ENCODE peak calls at places on chromosomes 11 and 22, in five cellular contexts. F is K562, V is SK-N-SH, X is GM12878, M is HepG2. B is an unnamed sample.

GRCh38 chr11:35236667-35237003 is 97.7 kb downstream of the CD44 start:
- DNase-seq in F (no peak), V (no peak), X (no peak), M (no peak), B (no peak)

GRCh38 chr11:48193876-48194275 is 22.7 kb upstream of the OR4B1 start:
- DNase-seq in F (no peak), V (no peak), X (no peak), M (no peak), B (no peak)

GRCh38 chr11:502288-503178 is 4.5 kb downstream of the RNH1 start:
- DNase-seq in F (no peak), V (peak; percentile 28), X (no peak), M (no peak), B (no peak)

GRCh38 chr11:119779195-119780071 is 50.4 kb upstream of the NECTIN1 start:
- DNase-seq in F (no peak), V (peak; percentile 86), X (no peak), M (no peak), B (no peak)

GRCh38 chr22:40326905-40327735 is 19.2 kb upstream of the ADSL start:
- DNase-seq in F (no peak), V (no peak), X (no peak), M (no peak), B (no peak)

GRCh38 chr11:112785717-112786116 is 175.5 kb upstream of the NCAM1 start:
- DNase-seq in F (no peak), V (no peak), X (no peak), M (no peak), B (no peak)

GRCh38 chr11:75371930-75372876 is 20.7 kb upstream of the ARRB1 start:
- DNase-seq in F (no peak), V (no peak), X (no peak), M (peak; percentile 65), B (no peak)

GRCh38 chr22:20019661-20020532 is 1.0 kb upstream of the TANGO2 start:
- DNase-seq in F (no peak), V (no peak), X (no peak), M (no peak), B (no peak)

GRCh38 chr11:9091044-9091936 is at the start of gene SCUBE2:
- DNase-seq in F (peak; percentile 42), V (peak; percentile 86), X (no peak), M (no peak), B (no peak)

GRCh38 chr11:29271616-29272015 is 745.2 kb downstream of the KCNA4 start:
- DNase-seq in F (no peak), V (no peak), X (no peak), M (no peak), B (no peak)
- TF ChIP-seq ZBTB33 in F (no peak), V (no peak), X (no peak), M (no peak), B (no peak)

GRCh38 chr11:44213148-44213547 is 96.8 kb downstream of the ALX4 start:
- DNase-seq in F (no peak), V (no peak), X (no peak), M (no peak), B (no peak)
- TF ChIP-seq ZBTB33 in F (no peak), V (no peak), X (no peak), M (no peak), B (no peak)

DNA sequence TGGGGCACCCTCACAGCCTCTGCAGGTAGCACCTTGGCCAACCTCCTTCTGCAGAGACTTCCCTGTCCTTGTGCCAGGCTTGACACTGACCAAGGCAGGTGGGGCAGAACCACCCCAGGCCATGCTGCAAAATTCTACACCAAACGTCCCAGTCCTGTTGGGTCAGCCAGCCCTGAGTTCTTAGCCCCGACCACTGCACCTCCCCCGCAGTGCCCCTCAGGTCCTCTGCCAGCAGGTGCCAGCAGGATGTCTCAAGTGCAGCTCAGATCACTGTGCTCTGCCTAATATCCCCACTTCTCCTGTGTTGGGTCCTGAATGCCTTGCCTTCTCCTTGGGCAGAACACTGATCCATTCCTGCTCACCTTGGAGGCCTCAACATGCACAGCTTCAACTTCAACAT is 999.7 kb downstream of the TBC1D22A start:
- DNase-seq in F (no peak), V (no peak), X (no peak), M (no peak), B (no peak)
- TF ChIP-seq ZBTB33 in F (no peak), V (no peak), X (no peak), M (no peak), B (no peak)

GRCh38 chr11:86461892-86462291 is 87.2 kb downstream of the CCDC81 start:
- DNase-seq in F (no peak), V (no peak), X (no peak), M (no peak), B (no peak)
- TF ChIP-seq ZBTB33 in F (no peak), V (no peak), X (no peak), M (no peak), B (no peak)

GRCh38 chr22:26714971-26715370 is 57.6 kb downstream of the MIAT start:
- DNase-seq in F (no peak), V (no peak), X (no peak), M (no peak), B (no peak)

GRCh38 chr22:26711205-26711958 is 54.0 kb downstream of the MIAT start:
- DNase-seq in F (no peak), V (no peak), X (peak; percentile 68), M (no peak), B (no peak)

GRCh38 chr22:26712158-26712557 is 54.8 kb downstream of the MIAT start:
- DNase-seq in F (no peak), V (no peak), X (no peak), M (no peak), B (no peak)

GRCh38 chr22:26715392-26715939 is 58.1 kb downstream of the MIAT start:
- DNase-seq in F (no peak), V (no peak), X (no peak), M (no peak), B (no peak)

DNA sequence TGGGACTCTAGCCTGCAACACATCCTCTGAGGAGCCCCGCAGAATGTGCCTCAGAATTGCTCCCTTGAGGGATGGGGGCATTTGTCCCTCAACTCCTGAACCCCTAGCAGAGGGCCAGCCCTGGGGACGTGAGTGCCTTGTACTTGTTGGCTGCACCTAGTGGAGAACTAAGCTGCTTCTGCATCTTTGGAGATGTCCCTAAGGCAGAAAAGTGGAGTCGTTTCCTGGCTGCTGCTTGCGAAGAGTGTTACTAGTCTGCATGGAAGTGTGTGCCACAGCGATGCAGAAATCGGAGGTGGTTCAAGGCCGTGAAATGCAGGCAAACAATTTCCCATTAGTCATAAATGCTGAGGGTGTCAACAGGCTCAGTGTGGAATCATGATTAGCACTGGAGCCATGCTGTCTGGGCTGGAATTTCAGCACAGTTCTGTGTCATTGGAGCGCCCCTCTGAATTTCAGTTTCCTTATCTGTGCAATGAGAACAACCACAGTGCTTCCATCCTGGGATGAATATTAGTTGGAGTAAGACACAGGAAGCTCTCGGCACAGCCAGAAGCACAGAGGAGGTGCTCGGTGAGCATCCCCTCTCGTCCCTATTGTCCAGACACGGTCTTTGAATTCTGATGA is 56.5 kb downstream of the MIAT start:
- DNase-seq in F (no peak), V (no peak), X (no peak), M (peak; percentile 5), B (no peak)
- TF ChIP-seq ZBTB33 in F (no peak), V (no peak), X (no peak), M (no peak), B (no peak)

GRCh38 chr11:1628506-1629325 is 859 bp upstream of the KRTAP5-5 start:
- DNase-seq in F (peak; percentile 86), V (peak; percentile 96), X (no peak), M (peak; percentile 21), B (no peak)
- TF ChIP-seq ZBTB33 in F (no peak), V (no peak), X (no peak), M (no peak), B (no peak)

GRCh38 chr11:60305906-60306619 is 21.0 kb upstream of the MS4A6E start:
- DNase-seq in F (no peak), V (no peak), X (no peak), M (no peak), B (peak; percentile 10)
- TF ChIP-seq ZBTB33 in F (no peak), V (no peak), X (no peak), M (no peak), B (no peak)

B was measured in HCT116.